ENCODE peak calls at places on chromosomes 3 and 15, in nine cellular contexts. K is fibroblast of the aortic adventitia; H is stimulated activated CD4-positive, alpha-beta T cell treated with anti-CD3 and anti-CD28 coated beads, Interleukin-15, amount 100 ng/mL, for 1 hour; M is mesothelial cell of epicardium; B is T-helper 9 cell; T is posterior cingulate gyrus; S is PC-9; G is T-helper 1 cell; O is A172. F is an unnamed sample.

GRCh38 chr15:70647396-70647795 is 116.0 kb downstream of the UACA start:
- DNase-seq in K (peak), B (no peak), S (no peak), M (no peak), G (no peak), T (no peak), O (no peak), H (no peak), F (no peak)

GRCh38 chr3:117548600-117548999 is 839.0 kb downstream of the TUSC7 start:
- DNase-seq in T (no peak), G (no peak), K (no peak), S (no peak), M (no peak), O (no peak), B (no peak), H (no peak), F (no peak)

GRCh38 chr15:63405683-63406456 is 24.2 kb upstream of the CA12 start:
- DNase-seq in K (no peak), T (no peak), S (no peak), B (no peak), O (no peak), M (no peak), H (no peak), G (no peak), F (no peak)

GRCh38 chr3:58537412-58538301 is 667 bp upstream of the ACOX2 start:
- DNase-seq in S (no peak), M (no peak), O (no peak), G (no peak), B (no peak), K (no peak), H (no peak), T (no peak), F (no peak)

GRCh38 chr3:147881933-147882332 is 472.8 kb downstream of the ZIC1 start:
- DNase-seq in M (no peak), S (no peak), G (no peak), B (no peak), T (no peak), K (no peak), O (no peak), H (no peak), F (no peak)

GRCh38 chr3:16412192-16412808 is 101.2 kb downstream of the RFTN1 start:
- DNase-seq in B (no peak), O (no peak), H (no peak), M (no peak), K (no peak), T (no peak), S (no peak), G (no peak), F (no peak)

GRCh38 chr3:46970391-46971091 is 6.0 kb downstream of the CCDC12 start:
- DNase-seq in K (peak), O (no peak), T (peak), H (no peak), G (no peak), M (no peak), S (no peak), B (no peak), F (no peak)

GRCh38 chr3:196431193-196432136 is 762 bp downstream of the UBXN7 start:
- DNase-seq in S (peak), K (peak), H (peak), T (peak), O (peak), M (peak), G (peak), B (peak), F (no peak)

GRCh38 chr3:115697263-115698053 is 74.1 kb downstream of the GAP43 start:
- DNase-seq in G (no peak), B (no peak), T (no peak), S (no peak), H (no peak), M (no peak), K (peak), O (peak), F (no peak)

GRCh38 chr15:74651251-74651741 is 35.7 kb downstream of the CLK3 start:
- DNase-seq in G (no peak), H (no peak), T (no peak), O (no peak), K (peak), B (no peak), M (no peak), S (no peak), F (no peak)

GRCh38 chr3:64319391-64319790 is 94.1 kb upstream of the PRICKLE2 start:
- DNase-seq in H (no peak), M (no peak), B (no peak), S (no peak), O (no peak), K (no peak), T (no peak), G (no peak), F (no peak)

GRCh38 chr15:29566914-29567313 is 255.4 kb downstream of the TJP1 start:
- DNase-seq in H (no peak), K (no peak), O (no peak), S (no peak), T (peak), G (no peak), B (no peak), M (no peak), F (no peak)

GRCh38 chr3:5349343-5349742 is 161.8 kb downstream of the EDEM1 start:
- DNase-seq in S (no peak), B (no peak), H (no peak), K (no peak), M (no peak), T (no peak), O (no peak), G (no peak), F (no peak)

GRCh38 chr3:36709281-36709680 is 55.1 kb downstream of the DCLK3 start:
- DNase-seq in O (no peak), K (no peak), M (no peak), T (no peak), B (no peak), H (no peak), G (no peak), S (no peak), F (no peak)

GRCh38 chr3:126958638-126959085 is 24.3 kb upstream of the PLXNA1 start:
- DNase-seq in M (no peak), T (peak), S (no peak), K (no peak), B (no peak), H (no peak), G (no peak), O (no peak), F (no peak)

GRCh38 chr15:58568157-58568571 is 136.4 kb downstream of the LIPC start:
- DNase-seq in M (no peak), H (no peak), O (no peak), K (no peak), G (no peak), B (no peak), T (no peak), S (peak), F (peak)

GRCh38 chr3:168248383-168249047 is 152.8 kb upstream of the GOLIM4 start:
- DNase-seq in K (peak), B (no peak), S (peak), T (peak), O (peak), G (no peak), H (no peak), M (no peak), F (no peak)

GRCh38 chr3:69250014-69250413 is 127.6 kb upstream of the LMOD3 start:
- DNase-seq in G (peak), K (peak), T (peak), S (no peak), B (peak), O (no peak), H (peak), M (no peak), F (no peak)

GRCh38 chr3:194327030-194327413 is 24.1 kb downstream of the CPN2 start:
- DNase-seq in G (no peak), S (peak), K (no peak), T (no peak), O (no peak), M (no peak), H (no peak), B (no peak), F (no peak)

GRCh38 chr3:47301456-47301855 is 18.7 kb downstream of the KLHL18 start:
- DNase-seq in S (no peak), O (no peak), G (no peak), M (no peak), B (no peak), K (no peak), T (no peak), H (no peak), F (no peak)